ENCODE peak calls at places on chromosome 17, in four cellular contexts. One of them, this sample, is unnamed.

GRCh38 chr17:40980594-40980993 is 3.5 kb downstream of the KRT40 start:
- DNase-seq in IMR-90: peak; percentile 63
- DNase-seq in thyroid gland: no peak
- DNase-seq in stomach: no peak
- DNase-seq in this sample: no peak

GRCh38 chr17:83200231-83200699 is 120.9 kb downstream of the METRNL start:
- DNase-seq in stomach: peak; percentile 70
- DNase-seq in IMR-90: peak; percentile 26
- DNase-seq in thyroid gland: peak; percentile 33
- DNase-seq in this sample: no peak

GRCh38 chr17:39236383-39236927 is 10.7 kb upstream of the STAC2 start:
- DNase-seq in thyroid gland: no peak
- DNase-seq in IMR-90: no peak
- DNase-seq in stomach: no peak
- DNase-seq in this sample: no peak

GRCh38 chr17:6660101-6660500 is 8.5 kb downstream of the C17orf100 start:
- DNase-seq in stomach: no peak
- DNase-seq in thyroid gland: no peak
- DNase-seq in IMR-90: no peak
- DNase-seq in this sample: no peak

GRCh38 chr17:79252886-79253285 is 178.3 kb downstream of the ENGASE start:
- DNase-seq in stomach: no peak
- DNase-seq in thyroid gland: no peak
- DNase-seq in IMR-90: no peak
- DNase-seq in this sample: no peak

GRCh38 chr17:71709271-71709670 is 411.5 kb upstream of the SOX9 start:
- DNase-seq in thyroid gland: no peak
- DNase-seq in stomach: no peak
- DNase-seq in IMR-90: peak; percentile 22
- DNase-seq in this sample: no peak

GRCh38 chr17:38885728-38886642 is 16.1 kb downstream of the LASP1 start:
- DNase-seq in thyroid gland: peak; percentile 58
- DNase-seq in IMR-90: peak; percentile 52
- DNase-seq in stomach: no peak
- DNase-seq in this sample: no peak

GRCh38 chr17:43943769-43944418 is 1.6 kb upstream of the PPY start:
- DNase-seq in stomach: peak; percentile 86
- DNase-seq in IMR-90: peak; percentile 68
- DNase-seq in thyroid gland: peak; percentile 84
- DNase-seq in this sample: peak; percentile 90

GRCh38 chr17:6506679-6507231 is 49.6 kb downstream of the PITPNM3 start:
- DNase-seq in IMR-90: no peak
- DNase-seq in thyroid gland: no peak
- DNase-seq in stomach: peak; percentile 45
- DNase-seq in this sample: no peak

GRCh38 chr17:8143581-8144400 is 8.4 kb downstream of the PER1 start:
- DNase-seq in IMR-90: no peak
- DNase-seq in stomach: no peak
- DNase-seq in thyroid gland: no peak
- DNase-seq in this sample: no peak

GRCh38 chr17:80454557-80455327 is 21.7 kb downstream of the NPTX1 start:
- DNase-seq in stomach: peak; percentile 97
- DNase-seq in IMR-90: peak; percentile 96
- DNase-seq in thyroid gland: peak; percentile 96
- DNase-seq in this sample: peak; percentile 97
- TF ChIP-seq POLR2A in stomach: no peak
- TF ChIP-seq POLR2A in IMR-90: peak; percentile 83
- TF ChIP-seq POLR2A in thyroid gland: peak; percentile 37
- TF ChIP-seq POLR2A in this sample: peak; percentile 97

GRCh38 chr17:77426676-77427386 is 286.1 kb downstream of the SEC14L1 start:
- DNase-seq in stomach: no peak
- DNase-seq in IMR-90: no peak
- DNase-seq in thyroid gland: no peak
- DNase-seq in this sample: peak; percentile 35
- TF ChIP-seq POLR2A in stomach: no peak
- TF ChIP-seq POLR2A in IMR-90: no peak
- TF ChIP-seq POLR2A in thyroid gland: no peak
- TF ChIP-seq POLR2A in this sample: no peak

DNA sequence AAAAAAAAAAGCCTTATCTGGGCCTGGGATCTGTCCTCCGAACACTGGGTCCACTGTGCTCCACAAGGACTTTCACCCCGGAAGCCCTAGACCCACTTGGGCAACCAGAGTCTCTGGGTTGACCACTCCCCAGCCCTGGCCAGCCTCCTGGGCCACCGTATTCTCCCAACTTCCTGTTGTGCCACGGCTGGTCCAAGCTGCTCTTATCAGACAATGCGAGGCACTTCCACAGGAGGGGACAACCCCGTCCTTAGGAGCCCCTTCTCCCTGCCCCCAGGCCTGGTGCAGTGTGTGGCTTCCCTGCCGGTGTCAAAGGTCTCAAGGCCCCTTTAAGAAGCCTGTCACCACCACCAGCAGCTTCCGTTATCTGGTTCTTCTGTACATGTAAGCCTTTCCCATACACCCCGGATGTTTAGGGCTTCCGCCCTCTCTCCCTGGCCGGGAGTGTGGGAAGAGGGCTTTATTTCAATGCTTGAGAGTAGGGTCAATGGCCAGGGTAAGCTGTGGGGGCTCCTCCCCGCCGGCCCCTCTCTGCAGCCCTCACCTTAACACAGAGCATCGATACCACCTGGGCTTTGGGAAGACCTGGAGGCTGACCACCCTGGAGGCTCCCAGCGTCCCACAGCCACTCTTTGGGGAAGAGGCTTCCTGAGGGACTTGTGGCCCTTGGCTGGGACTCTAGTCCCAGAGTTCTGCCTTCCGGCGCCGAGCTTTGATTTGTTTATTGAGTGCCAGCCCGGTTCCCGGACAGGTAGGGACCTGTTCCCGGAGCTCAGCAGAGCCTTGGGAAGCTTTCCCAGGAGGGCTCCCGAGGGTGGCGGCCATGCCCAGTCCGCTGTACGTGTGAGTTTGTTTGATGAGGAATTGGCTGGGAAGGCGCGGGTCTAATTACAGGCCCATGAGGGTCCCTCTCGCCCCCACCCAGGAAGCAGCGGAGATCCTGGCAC is 313.1 kb downstream of the SEC14L1 start:
- DNase-seq in thyroid gland: no peak
- DNase-seq in stomach: peak; percentile 85
- DNase-seq in IMR-90: no peak
- DNase-seq in this sample: peak; percentile 27
- TF ChIP-seq POLR2A in thyroid gland: no peak
- TF ChIP-seq POLR2A in stomach: no peak
- TF ChIP-seq POLR2A in IMR-90: no peak
- TF ChIP-seq POLR2A in this sample: no peak

DNA sequence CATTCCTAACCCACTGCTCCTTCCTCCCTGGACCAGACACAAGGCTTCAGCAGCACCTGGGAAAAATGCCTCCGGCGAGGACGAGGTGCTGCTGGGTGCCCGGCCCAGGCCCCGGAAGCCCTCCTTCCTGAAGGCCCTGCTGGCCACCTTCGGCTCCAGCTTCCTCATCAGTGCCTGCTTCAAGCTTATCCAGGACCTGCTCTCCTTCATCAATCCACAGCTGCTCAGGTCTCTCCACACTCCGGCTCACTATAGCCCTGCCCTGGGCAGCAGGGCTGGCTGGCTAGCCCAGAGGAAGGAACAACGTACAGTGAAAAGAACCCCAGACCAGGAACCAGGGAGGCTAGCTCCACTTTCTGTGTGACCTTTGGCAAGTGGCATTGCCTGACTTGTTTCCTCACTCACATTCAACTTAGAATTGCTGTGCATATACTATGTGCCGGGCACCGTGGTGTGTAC is 26.2 kb downstream of the ABCC3 start:
- DNase-seq in thyroid gland: no peak
- DNase-seq in stomach: no peak
- DNase-seq in IMR-90: no peak
- DNase-seq in this sample: no peak
- TF ChIP-seq POLR2A in thyroid gland: no peak
- TF ChIP-seq POLR2A in stomach: no peak
- TF ChIP-seq POLR2A in IMR-90: no peak
- TF ChIP-seq POLR2A in this sample: no peak

DNA sequence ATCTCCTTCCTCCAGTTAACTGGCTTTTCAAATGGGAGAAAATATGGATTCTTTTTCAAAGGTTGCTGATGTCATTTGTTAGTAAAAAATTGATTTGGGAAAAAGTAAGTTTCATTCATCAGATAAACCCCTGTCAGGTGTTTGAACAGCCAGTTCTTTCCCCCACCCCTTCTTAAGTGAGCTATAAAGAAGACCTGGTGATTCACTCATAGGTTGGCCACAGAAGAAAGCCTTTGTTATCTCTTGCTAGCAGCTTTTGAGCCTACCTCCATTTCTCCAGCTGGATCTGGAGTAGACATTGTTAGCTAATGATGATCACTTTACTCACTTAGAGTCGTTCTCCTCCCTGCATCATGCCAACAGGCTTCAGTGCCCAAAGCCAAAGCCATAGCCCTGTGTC is 63.0 kb downstream of the NLK start:
- DNase-seq in thyroid gland: no peak
- DNase-seq in stomach: no peak
- DNase-seq in IMR-90: no peak
- DNase-seq in this sample: peak; percentile 54
- TF ChIP-seq POLR2A in thyroid gland: no peak
- TF ChIP-seq POLR2A in stomach: no peak
- TF ChIP-seq POLR2A in IMR-90: no peak
- TF ChIP-seq POLR2A in this sample: no peak

GRCh38 chr17:17237026-17237799 is at the start of gene FLCN:
- DNase-seq in thyroid gland: peak; percentile 93
- DNase-seq in stomach: peak; percentile 91
- DNase-seq in IMR-90: peak; percentile 85
- DNase-seq in this sample: peak; percentile 97
- TF ChIP-seq POLR2A in thyroid gland: peak; percentile 51
- TF ChIP-seq POLR2A in stomach: no peak
- TF ChIP-seq POLR2A in IMR-90: peak; percentile 91
- TF ChIP-seq POLR2A in this sample: peak; percentile 85

DNA sequence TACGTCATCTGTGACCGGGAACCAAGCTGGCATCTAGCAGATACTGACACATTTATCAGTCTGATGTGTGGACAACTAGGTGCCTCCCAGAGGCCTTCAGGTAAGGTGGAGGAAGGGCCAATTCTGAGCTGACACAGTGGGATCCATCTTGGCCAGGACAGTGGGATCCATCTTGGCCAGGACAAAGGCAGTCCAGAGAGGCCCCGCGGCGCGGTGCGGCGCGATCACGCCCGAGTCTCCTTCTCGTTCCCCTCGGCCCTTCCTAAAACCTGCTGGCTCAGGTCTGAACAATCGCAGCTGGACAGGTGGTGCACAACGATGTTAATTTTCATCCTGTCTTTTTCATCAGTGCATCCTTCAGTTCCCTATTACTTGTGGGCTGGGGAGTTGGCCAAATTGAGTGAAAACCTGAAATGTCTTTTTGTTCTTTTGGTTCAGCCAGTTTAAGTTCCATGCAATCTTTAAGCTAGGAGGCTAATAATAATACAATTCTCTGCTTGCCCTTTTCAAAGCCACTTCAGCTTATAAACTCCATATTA is 486 bp upstream of the WSB1 start:
- DNase-seq in stomach: no peak
- DNase-seq in IMR-90: no peak
- DNase-seq in thyroid gland: peak; percentile 32
- DNase-seq in this sample: no peak
- TF ChIP-seq POLR2A in stomach: no peak
- TF ChIP-seq POLR2A in IMR-90: no peak
- TF ChIP-seq POLR2A in thyroid gland: no peak
- TF ChIP-seq POLR2A in this sample: no peak

DNA sequence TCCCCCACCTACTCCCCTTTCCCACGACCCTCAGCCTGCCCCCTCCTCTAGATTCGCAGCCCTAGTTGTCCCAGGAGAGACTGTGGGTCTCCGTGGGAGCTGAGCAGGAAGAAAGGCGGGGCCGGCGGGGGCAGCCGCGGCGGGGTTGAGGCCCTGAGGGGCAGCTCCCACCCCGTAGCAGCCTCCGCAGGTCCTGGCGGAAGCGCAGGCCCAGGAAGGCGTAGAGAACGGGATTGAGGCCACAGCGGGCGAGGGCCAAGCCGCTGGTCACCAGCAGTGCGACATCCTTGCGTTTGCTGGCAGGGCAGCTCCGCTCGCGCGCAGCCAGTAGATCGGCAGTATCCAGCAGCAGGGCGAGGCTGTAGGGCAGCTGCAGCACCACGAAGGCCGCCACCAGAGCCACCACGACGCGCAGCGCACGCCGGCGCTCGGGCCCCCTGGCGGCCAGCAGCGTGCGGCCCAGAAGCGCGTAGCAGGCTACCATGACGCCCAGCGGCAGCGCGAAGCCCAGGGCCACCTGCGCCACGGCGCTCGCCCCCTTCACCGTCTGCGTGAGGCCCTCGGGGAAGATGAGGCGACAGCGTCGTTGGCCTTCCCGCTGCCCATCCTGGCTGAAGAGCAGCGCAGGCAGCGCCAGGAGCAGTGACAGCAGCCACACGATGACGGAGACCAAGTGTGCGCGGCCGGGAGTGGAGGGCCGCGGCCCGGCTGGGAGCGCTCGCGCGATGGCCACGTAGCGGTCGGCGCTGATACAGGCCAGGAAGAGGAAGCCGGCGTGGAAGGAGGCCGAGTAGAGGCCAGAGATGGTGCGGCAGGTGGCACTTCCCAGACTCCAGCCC is 1.9 kb downstream of the CCR10 start:
- DNase-seq in IMR-90: peak; percentile 75
- DNase-seq in stomach: peak; percentile 86
- DNase-seq in thyroid gland: peak; percentile 78
- DNase-seq in this sample: peak; percentile 95
- TF ChIP-seq POLR2A in IMR-90: no peak
- TF ChIP-seq POLR2A in stomach: no peak
- TF ChIP-seq POLR2A in thyroid gland: no peak
- TF ChIP-seq POLR2A in this sample: peak; percentile 64

GRCh38 chr17:13531701-13532100 is 70.0 kb downstream of the HS3ST3A1 start:
- DNase-seq in thyroid gland: no peak
- DNase-seq in stomach: no peak
- DNase-seq in IMR-90: no peak
- DNase-seq in this sample: no peak
- TF ChIP-seq POLR2A in thyroid gland: no peak
- TF ChIP-seq POLR2A in stomach: no peak
- TF ChIP-seq POLR2A in IMR-90: no peak
- TF ChIP-seq POLR2A in this sample: no peak

DNA sequence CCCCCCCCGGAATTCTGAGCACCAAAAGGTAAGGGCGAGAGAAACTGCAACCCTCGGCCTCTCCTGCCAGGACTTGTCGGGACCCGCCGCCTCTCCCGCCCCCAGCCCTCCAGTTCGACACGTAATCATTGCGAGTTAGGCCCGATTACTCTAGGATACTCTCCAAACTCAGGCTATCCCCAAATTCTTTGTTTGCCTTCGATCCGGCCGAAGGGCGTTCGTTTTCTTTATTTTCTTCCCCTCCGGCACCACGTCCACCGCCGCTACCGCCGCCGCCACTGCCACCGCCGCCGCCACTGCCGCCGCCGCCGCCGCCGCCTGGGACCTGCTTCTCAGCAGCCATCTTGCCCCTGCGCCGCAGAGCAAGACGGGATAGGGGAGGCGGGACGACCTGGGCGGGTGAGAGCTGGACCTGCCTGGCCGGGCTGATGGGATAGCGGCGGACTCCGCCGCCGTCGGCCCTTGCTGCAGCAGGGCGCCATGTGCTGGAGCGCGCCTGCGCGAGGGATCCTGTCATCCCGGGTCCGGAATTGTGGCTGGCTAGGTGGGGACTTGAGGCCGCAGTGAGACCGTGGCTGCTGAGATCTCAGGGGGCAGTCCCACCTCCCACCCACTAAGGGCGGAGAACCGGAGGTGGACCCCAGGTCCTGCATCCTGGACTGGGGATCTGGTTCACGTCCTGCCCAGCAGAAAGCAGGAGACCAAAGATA is at the start of gene SRP68:
- DNase-seq in thyroid gland: peak; percentile 94
- DNase-seq in stomach: peak; percentile 93
- DNase-seq in IMR-90: peak; percentile 91
- DNase-seq in this sample: peak; percentile 93
- TF ChIP-seq POLR2A in thyroid gland: no peak
- TF ChIP-seq POLR2A in stomach: no peak
- TF ChIP-seq POLR2A in IMR-90: peak; percentile 82
- TF ChIP-seq POLR2A in this sample: peak; percentile 81